ENCODE peak calls at places on chromosomes 6 and 20, in four cellular contexts. One of them, this sample, is unnamed.

GRCh38 chr6:10954590-10955010 is 67.7 kb downstream of the SYCP2L start:
- DNase-seq in amygdala: no peak
- DNase-seq in activated CD4-positive, alpha-beta T cell treated with anti-CD3 and anti-CD28 coated beads, Interleukin-2, amount 50 U/mL, for 4 hours: peak; percentile 38
- DNase-seq in H54: peak; percentile 44
- DNase-seq in this sample: no peak

GRCh38 chr6:37675100-37675499 is 22.6 kb downstream of the MDGA1 start:
- DNase-seq in amygdala: no peak
- DNase-seq in activated CD4-positive, alpha-beta T cell treated with anti-CD3 and anti-CD28 coated beads, Interleukin-2, amount 50 U/mL, for 4 hours: no peak
- DNase-seq in H54: no peak
- DNase-seq in this sample: no peak

GRCh38 chr6:18165746-18166145 is 10.5 kb downstream of the KDM1B start:
- DNase-seq in amygdala: no peak
- DNase-seq in activated CD4-positive, alpha-beta T cell treated with anti-CD3 and anti-CD28 coated beads, Interleukin-2, amount 50 U/mL, for 4 hours: no peak
- DNase-seq in H54: no peak
- DNase-seq in this sample: no peak

GRCh38 chr6:128438311-128438916 is 82.0 kb downstream of the PTPRK start:
- DNase-seq in H54: no peak
- DNase-seq in activated CD4-positive, alpha-beta T cell treated with anti-CD3 and anti-CD28 coated beads, Interleukin-2, amount 50 U/mL, for 4 hours: no peak
- DNase-seq in amygdala: no peak
- DNase-seq in this sample: no peak

GRCh38 chr6:137904822-137905617 is 38.0 kb downstream of the TNFAIP3 start:
- DNase-seq in activated CD4-positive, alpha-beta T cell treated with anti-CD3 and anti-CD28 coated beads, Interleukin-2, amount 50 U/mL, for 4 hours: peak; percentile 86
- DNase-seq in H54: no peak
- DNase-seq in amygdala: no peak
- DNase-seq in this sample: no peak

GRCh38 chr6:33249732-33250625 is 21.7 kb downstream of the VPS52 start:
- DNase-seq in amygdala: no peak
- DNase-seq in H54: no peak
- DNase-seq in activated CD4-positive, alpha-beta T cell treated with anti-CD3 and anti-CD28 coated beads, Interleukin-2, amount 50 U/mL, for 4 hours: no peak
- DNase-seq in this sample: peak; percentile 78

GRCh38 chr6:147782302-147782701 is 273.8 kb downstream of the SAMD5 start:
- DNase-seq in H54: no peak
- DNase-seq in activated CD4-positive, alpha-beta T cell treated with anti-CD3 and anti-CD28 coated beads, Interleukin-2, amount 50 U/mL, for 4 hours: no peak
- DNase-seq in amygdala: no peak
- DNase-seq in this sample: no peak

GRCh38 chr6:144657691-144658090 is 372.6 kb downstream of the UTRN start:
- DNase-seq in H54: no peak
- DNase-seq in activated CD4-positive, alpha-beta T cell treated with anti-CD3 and anti-CD28 coated beads, Interleukin-2, amount 50 U/mL, for 4 hours: no peak
- DNase-seq in amygdala: no peak
- DNase-seq in this sample: no peak

GRCh38 chr20:8124639-8125038 is 7.4 kb upstream of the PLCB1 start:
- DNase-seq in amygdala: no peak
- DNase-seq in H54: no peak
- DNase-seq in activated CD4-positive, alpha-beta T cell treated with anti-CD3 and anti-CD28 coated beads, Interleukin-2, amount 50 U/mL, for 4 hours: no peak
- DNase-seq in this sample: peak; percentile 65

GRCh38 chr20:20002101-20002998 is 14.8 kb upstream of the NAA20 start:
- DNase-seq in H54: no peak
- DNase-seq in activated CD4-positive, alpha-beta T cell treated with anti-CD3 and anti-CD28 coated beads, Interleukin-2, amount 50 U/mL, for 4 hours: no peak
- DNase-seq in amygdala: no peak
- DNase-seq in this sample: no peak

GRCh38 chr6:169799474-169799926 is 48.1 kb downstream of the ERMARD start:
- DNase-seq in activated CD4-positive, alpha-beta T cell treated with anti-CD3 and anti-CD28 coated beads, Interleukin-2, amount 50 U/mL, for 4 hours: no peak
- DNase-seq in amygdala: no peak
- DNase-seq in H54: no peak
- DNase-seq in this sample: no peak

GRCh38 chr6:11183761-11184362 is 48.6 kb downstream of the NEDD9 start:
- DNase-seq in activated CD4-positive, alpha-beta T cell treated with anti-CD3 and anti-CD28 coated beads, Interleukin-2, amount 50 U/mL, for 4 hours: no peak
- DNase-seq in amygdala: no peak
- DNase-seq in H54: no peak
- DNase-seq in this sample: no peak

GRCh38 chr20:63099426-63100267 is 92.9 kb upstream of the BHLHE23 start:
- DNase-seq in activated CD4-positive, alpha-beta T cell treated with anti-CD3 and anti-CD28 coated beads, Interleukin-2, amount 50 U/mL, for 4 hours: no peak
- DNase-seq in H54: no peak
- DNase-seq in amygdala: no peak
- DNase-seq in this sample: peak; percentile 65

GRCh38 chr20:32672982-32673727 is 586 bp downstream of the C20orf203 start:
- DNase-seq in H54: no peak
- DNase-seq in amygdala: no peak
- DNase-seq in activated CD4-positive, alpha-beta T cell treated with anti-CD3 and anti-CD28 coated beads, Interleukin-2, amount 50 U/mL, for 4 hours: no peak
- DNase-seq in this sample: peak; percentile 54

GRCh38 chr6:17336425-17336824 is 55.3 kb downstream of the RBM24 start:
- DNase-seq in activated CD4-positive, alpha-beta T cell treated with anti-CD3 and anti-CD28 coated beads, Interleukin-2, amount 50 U/mL, for 4 hours: no peak
- DNase-seq in amygdala: no peak
- DNase-seq in H54: no peak
- DNase-seq in this sample: no peak

GRCh38 chr6:21992178-21992967 is 304.5 kb downstream of the PRL start:
- DNase-seq in H54: peak; percentile 25
- DNase-seq in amygdala: no peak
- DNase-seq in activated CD4-positive, alpha-beta T cell treated with anti-CD3 and anti-CD28 coated beads, Interleukin-2, amount 50 U/mL, for 4 hours: no peak
- DNase-seq in this sample: peak; percentile 79

GRCh38 chr6:20286968-20287565 is 74.8 kb upstream of the MBOAT1 start:
- DNase-seq in amygdala: no peak
- DNase-seq in activated CD4-positive, alpha-beta T cell treated with anti-CD3 and anti-CD28 coated beads, Interleukin-2, amount 50 U/mL, for 4 hours: no peak
- DNase-seq in H54: no peak
- DNase-seq in this sample: no peak

GRCh38 chr6:16562498-16562897 is 198.8 kb downstream of the ATXN1 start:
- DNase-seq in amygdala: no peak
- DNase-seq in H54: no peak
- DNase-seq in activated CD4-positive, alpha-beta T cell treated with anti-CD3 and anti-CD28 coated beads, Interleukin-2, amount 50 U/mL, for 4 hours: no peak
- DNase-seq in this sample: peak; percentile 66

GRCh38 chr6:116078522-116078921 is 17.8 kb upstream of the FRK start:
- DNase-seq in activated CD4-positive, alpha-beta T cell treated with anti-CD3 and anti-CD28 coated beads, Interleukin-2, amount 50 U/mL, for 4 hours: no peak
- DNase-seq in amygdala: no peak
- DNase-seq in H54: no peak
- DNase-seq in this sample: no peak

GRCh38 chr6:163417595-163417994 is 3.1 kb downstream of the QKI start:
- DNase-seq in activated CD4-positive, alpha-beta T cell treated with anti-CD3 and anti-CD28 coated beads, Interleukin-2, amount 50 U/mL, for 4 hours: no peak
- DNase-seq in H54: no peak
- DNase-seq in amygdala: no peak
- DNase-seq in this sample: peak; percentile 65

GRCh38 chr6:34568829-34569228 is 12.7 kb upstream of the SPDEF start:
- DNase-seq in activated CD4-positive, alpha-beta T cell treated with anti-CD3 and anti-CD28 coated beads, Interleukin-2, amount 50 U/mL, for 4 hours: no peak
- DNase-seq in amygdala: no peak
- DNase-seq in H54: no peak
- DNase-seq in this sample: peak; percentile 77

GRCh38 chr6:7697820-7698623 is 27.9 kb upstream of the BMP6 start:
- DNase-seq in amygdala: no peak
- DNase-seq in activated CD4-positive, alpha-beta T cell treated with anti-CD3 and anti-CD28 coated beads, Interleukin-2, amount 50 U/mL, for 4 hours: no peak
- DNase-seq in H54: no peak
- DNase-seq in this sample: peak; percentile 85

GRCh38 chr6:164370773-164371172 is 938.6 kb downstream of the C6orf118 start:
- DNase-seq in activated CD4-positive, alpha-beta T cell treated with anti-CD3 and anti-CD28 coated beads, Interleukin-2, amount 50 U/mL, for 4 hours: no peak
- DNase-seq in amygdala: no peak
- DNase-seq in H54: no peak
- DNase-seq in this sample: no peak

GRCh38 chr20:60233006-60233405 is 274.8 kb downstream of the CDH26 start:
- DNase-seq in activated CD4-positive, alpha-beta T cell treated with anti-CD3 and anti-CD28 coated beads, Interleukin-2, amount 50 U/mL, for 4 hours: no peak
- DNase-seq in H54: no peak
- DNase-seq in amygdala: no peak
- DNase-seq in this sample: no peak

GRCh38 chr6:159400806-159401205 is 231.6 kb downstream of the FNDC1 start:
- DNase-seq in amygdala: no peak
- DNase-seq in activated CD4-positive, alpha-beta T cell treated with anti-CD3 and anti-CD28 coated beads, Interleukin-2, amount 50 U/mL, for 4 hours: no peak
- DNase-seq in H54: no peak
- DNase-seq in this sample: no peak

GRCh38 chr6:24402697-24403500 is at the start of gene MRS2:
- DNase-seq in activated CD4-positive, alpha-beta T cell treated with anti-CD3 and anti-CD28 coated beads, Interleukin-2, amount 50 U/mL, for 4 hours: peak; percentile 75
- DNase-seq in amygdala: peak; percentile 39
- DNase-seq in H54: peak; percentile 77
- DNase-seq in this sample: peak; percentile 88

GRCh38 chr6:23013776-23014175 is 444.4 kb downstream of the HDGFL1 start:
- DNase-seq in amygdala: no peak
- DNase-seq in H54: no peak
- DNase-seq in activated CD4-positive, alpha-beta T cell treated with anti-CD3 and anti-CD28 coated beads, Interleukin-2, amount 50 U/mL, for 4 hours: no peak
- DNase-seq in this sample: peak; percentile 26

GRCh38 chr20:61100489-61100888 is 151.6 kb upstream of the CDH4 start:
- DNase-seq in H54: no peak
- DNase-seq in activated CD4-positive, alpha-beta T cell treated with anti-CD3 and anti-CD28 coated beads, Interleukin-2, amount 50 U/mL, for 4 hours: no peak
- DNase-seq in amygdala: no peak
- DNase-seq in this sample: no peak

GRCh38 chr6:4774296-4774695 is 1.9 kb upstream of the CDYL start:
- DNase-seq in amygdala: no peak
- DNase-seq in activated CD4-positive, alpha-beta T cell treated with anti-CD3 and anti-CD28 coated beads, Interleukin-2, amount 50 U/mL, for 4 hours: no peak
- DNase-seq in H54: no peak
- DNase-seq in this sample: no peak

GRCh38 chr6:33590531-33591198 is 10.6 kb upstream of the BAK1 start:
- DNase-seq in H54: peak; percentile 54
- DNase-seq in activated CD4-positive, alpha-beta T cell treated with anti-CD3 and anti-CD28 coated beads, Interleukin-2, amount 50 U/mL, for 4 hours: no peak
- DNase-seq in amygdala: no peak
- DNase-seq in this sample: peak; percentile 88

GRCh38 chr20:48159156-48159971 is 374.1 kb upstream of the SULF2 start:
- DNase-seq in H54: no peak
- DNase-seq in activated CD4-positive, alpha-beta T cell treated with anti-CD3 and anti-CD28 coated beads, Interleukin-2, amount 50 U/mL, for 4 hours: no peak
- DNase-seq in amygdala: no peak
- DNase-seq in this sample: no peak

GRCh38 chr6:106630366-106630765 is 988 bp downstream of the QRSL1 start:
- DNase-seq in amygdala: no peak
- DNase-seq in activated CD4-positive, alpha-beta T cell treated with anti-CD3 and anti-CD28 coated beads, Interleukin-2, amount 50 U/mL, for 4 hours: no peak
- DNase-seq in H54: no peak
- DNase-seq in this sample: peak; percentile 38

GRCh38 chr6:44058617-44059358 is 68.5 kb downstream of the MRPL14 start:
- DNase-seq in amygdala: no peak
- DNase-seq in H54: peak; percentile 96
- DNase-seq in activated CD4-positive, alpha-beta T cell treated with anti-CD3 and anti-CD28 coated beads, Interleukin-2, amount 50 U/mL, for 4 hours: no peak
- DNase-seq in this sample: peak; percentile 97

GRCh38 chr6:26205161-26205624 is 118.0 kb downstream of the HFE start:
- DNase-seq in activated CD4-positive, alpha-beta T cell treated with anti-CD3 and anti-CD28 coated beads, Interleukin-2, amount 50 U/mL, for 4 hours: peak; percentile 75
- DNase-seq in amygdala: no peak
- DNase-seq in H54: no peak
- DNase-seq in this sample: peak; percentile 73

GRCh38 chr20:36720510-36720909 is 25.4 kb downstream of the NDRG3 start:
- DNase-seq in H54: no peak
- DNase-seq in activated CD4-positive, alpha-beta T cell treated with anti-CD3 and anti-CD28 coated beads, Interleukin-2, amount 50 U/mL, for 4 hours: no peak
- DNase-seq in amygdala: no peak
- DNase-seq in this sample: peak; percentile 37

GRCh38 chr6:47160702-47161101 is 118.6 kb upstream of the ADGRF1 start:
- DNase-seq in amygdala: no peak
- DNase-seq in activated CD4-positive, alpha-beta T cell treated with anti-CD3 and anti-CD28 coated beads, Interleukin-2, amount 50 U/mL, for 4 hours: no peak
- DNase-seq in H54: no peak
- DNase-seq in this sample: peak; percentile 22

This sample was measured in osteoblast.